ENCODE peak calls at places on chromosomes 2 and 18, in six cellular contexts. Y is K562, B is A549, S is NB4, W is HepG2, O is GM12878. C is an unnamed sample.
A peak's percentile ranks its signal among the peaks of the same experiment; 100 is the strongest.

GRCh38 chr18:40980171-40980570 is 974.9 kb upstream of the PIK3C3 start:
- DNase-seq in S (no peak), B (no peak), O (no peak), Y (no peak), W (no peak), C (no peak)

GRCh38 chr2:200814917-200815316 is 3.2 kb downstream of the BZW1 start:
- DNase-seq in W (no peak), S (peak; percentile 47), O (no peak), B (no peak), Y (no peak), C (no peak)

GRCh38 chr2:26576565-26577441 is 64.4 kb downstream of the CIB4 start:
- DNase-seq in W (no peak), Y (no peak), S (no peak), B (no peak), O (no peak), C (no peak)

GRCh38 chr2:175282300-175282699 is 100.8 kb upstream of the ATP5MC3 start:
- DNase-seq in S (peak; percentile 73), W (peak; percentile 20), B (peak; percentile 64), O (no peak), Y (peak; percentile 17), C (peak; percentile 44)

GRCh38 chr2:15738225-15738546 is 146.5 kb downstream of the DDX1 start:
- DNase-seq in O (no peak), Y (no peak), W (no peak), S (no peak), B (no peak), C (no peak)

GRCh38 chr2:231452799-231453508 is 11.3 kb downstream of the NCL start:
- DNase-seq in S (peak; percentile 67), O (no peak), W (peak; percentile 23), Y (peak; percentile 33), B (no peak), C (no peak)

GRCh38 chr18:37611623-37612279 is 46.2 kb upstream of the CELF4 start:
- DNase-seq in Y (no peak), W (no peak), O (no peak), S (no peak), B (no peak), C (no peak)

GRCh38 chr2:61135510-61135909 is 26.5 kb upstream of the C2orf74 start:
- DNase-seq in S (peak; percentile 62), O (no peak), B (no peak), Y (peak; percentile 59), W (peak; percentile 40), C (peak; percentile 58)

GRCh38 chr2:225429718-225430117 is 30.2 kb downstream of the NYAP2 start:
- DNase-seq in S (no peak), O (no peak), W (no peak), B (no peak), Y (peak; percentile 23), C (no peak)

GRCh38 chr2:219459460-219460311 is 25.0 kb downstream of the SPEG start:
- DNase-seq in W (peak; percentile 58), B (peak; percentile 75), O (no peak), Y (peak; percentile 83), S (peak; percentile 77), C (peak; percentile 38)

DNA sequence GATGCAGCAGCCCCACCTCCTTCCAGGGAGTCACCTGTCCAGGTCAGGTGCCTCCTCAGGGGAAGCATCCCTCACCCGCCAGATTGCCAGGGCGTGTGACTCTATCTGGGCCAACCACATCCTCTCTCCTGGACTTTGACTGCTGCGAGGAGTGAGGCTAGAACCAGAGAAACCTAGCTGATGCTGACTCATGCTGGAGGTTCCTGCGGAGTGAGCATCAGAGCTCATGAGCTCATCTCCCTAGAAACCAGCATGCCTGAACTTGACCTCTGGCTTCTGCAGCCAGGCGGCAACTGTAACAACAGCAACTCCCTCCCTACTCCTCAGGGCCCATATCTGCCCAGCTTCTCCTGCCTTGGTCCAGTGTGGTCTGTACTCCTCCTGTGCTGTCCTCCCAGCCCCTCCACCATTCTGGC is 28.3 kb upstream of the NT5DC4 start:
- DNase-seq in B (peak; percentile 80), S (peak; percentile 97), W (peak; percentile 96), O (peak; percentile 87), Y (peak; percentile 97), C (peak; percentile 73)
- TF ChIP-seq MYC in B (no peak), S (no peak), W (peak; percentile 72), O (no peak), Y (no peak), C (no peak)

GRCh38 chr2:140641163-140641562 is 1489.7 kb downstream of the LRP1B start:
- DNase-seq in S (no peak), Y (no peak), W (no peak), O (no peak), B (no peak), C (no peak)

GRCh38 chr2:140639628-140640027 is 1491.2 kb downstream of the LRP1B start:
- DNase-seq in Y (no peak), W (no peak), S (peak; percentile 51), O (no peak), B (no peak), C (no peak)

GRCh38 chr2:140648390-140648789 is 1482.4 kb downstream of the LRP1B start:
- DNase-seq in S (no peak), W (no peak), Y (no peak), O (no peak), B (no peak), C (no peak)

GRCh38 chr2:140643761-140644187 is 1487.0 kb downstream of the LRP1B start:
- DNase-seq in O (no peak), B (peak; percentile 25), S (no peak), Y (no peak), W (no peak), C (peak; percentile 40)
- TF ChIP-seq MAX in O (no peak), B (peak; percentile 46), S (no peak), Y (no peak), W (no peak), C (no peak)

GRCh38 chr2:3172265-3172935 is 205.2 kb downstream of the EIPR1 start:
- DNase-seq in B (no peak), W (no peak), O (no peak), S (no peak), Y (no peak), C (no peak)

GRCh38 chr2:3170792-3171455 is 206.7 kb downstream of the EIPR1 start:
- DNase-seq in W (no peak), S (no peak), B (no peak), Y (no peak), O (no peak), C (no peak)

GRCh38 chr2:3171564-3172264 is 205.9 kb downstream of the EIPR1 start:
- DNase-seq in Y (no peak), W (no peak), B (no peak), O (no peak), S (no peak), C (no peak)

GRCh38 chr2:3169106-3169870 is 208.3 kb downstream of the EIPR1 start:
- DNase-seq in O (no peak), W (no peak), B (no peak), Y (no peak), S (no peak), C (peak; percentile 29)

DNA sequence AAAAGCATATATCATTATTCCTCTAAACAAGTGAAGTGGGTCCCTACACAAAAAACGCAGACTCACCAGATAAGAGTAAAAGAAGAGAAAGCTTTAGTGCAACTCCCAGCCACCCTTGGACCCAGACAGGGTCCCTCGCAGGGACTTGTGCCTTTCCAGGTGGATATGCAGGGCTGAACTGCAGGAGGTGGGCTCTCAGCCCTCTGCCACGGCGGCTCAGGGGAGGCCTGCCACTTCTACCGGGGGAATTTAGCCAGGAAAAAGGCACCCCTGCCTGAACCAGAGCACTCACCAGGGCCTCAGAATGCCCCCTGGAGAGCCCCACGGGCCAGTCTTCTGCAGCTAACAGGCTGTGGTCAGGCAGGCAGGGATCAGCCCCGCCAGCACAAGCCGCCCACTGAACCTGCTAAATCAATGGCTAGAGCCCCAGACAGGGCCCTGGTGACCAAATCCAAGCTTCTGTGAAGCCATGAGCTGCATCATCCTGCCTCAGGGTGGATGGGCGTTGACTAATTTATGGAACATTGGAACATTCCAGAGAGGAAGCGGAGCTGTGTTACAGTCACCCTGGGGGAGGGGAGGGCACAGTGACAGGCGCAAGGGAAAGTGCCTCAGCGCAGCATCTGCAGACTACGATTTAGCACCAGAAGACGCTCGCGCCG is 209.3 kb downstream of the EIPR1 start:
- DNase-seq in W (no peak), O (no peak), Y (no peak), B (no peak), S (peak; percentile 17), C (no peak)
- TF ChIP-seq MYC in W (no peak), O (no peak), Y (no peak), B (no peak), S (no peak), C (no peak)

GRCh38 chr2:96136123-96136720 is 2.1 kb downstream of the ASTL start:
- DNase-seq in O (no peak), S (no peak), B (no peak), Y (no peak), W (no peak), C (no peak)

GRCh38 chr2:96140941-96141623 is 2.8 kb upstream of the ASTL start:
- DNase-seq in O (no peak), S (no peak), B (no peak), W (no peak), Y (no peak), C (no peak)

GRCh38 chr2:96137611-96138129 is 632 bp downstream of the ASTL start:
- DNase-seq in Y (no peak), S (no peak), O (no peak), W (no peak), B (no peak), C (no peak)

GRCh38 chr2:96139181-96139758 is 968 bp upstream of the ASTL start:
- DNase-seq in W (no peak), S (no peak), B (no peak), Y (no peak), O (no peak), C (no peak)

GRCh38 chr2:96138146-96139145 is at the start of gene ASTL:
- DNase-seq in O (no peak), S (peak; percentile 65), B (peak; percentile 31), W (peak; percentile 56), Y (peak; percentile 70), C (peak; percentile 19)
- TF ChIP-seq MAX in O (no peak), S (no peak), B (no peak), W (no peak), Y (no peak), C (no peak)

GRCh38 chr2:162086904-162087303 is 12.9 kb upstream of the DPP4 start:
- DNase-seq in S (no peak), B (no peak), W (no peak), Y (no peak), O (no peak), C (no peak)
- TF ChIP-seq MYC in S (no peak), B (no peak), W (no peak), Y (no peak), O (no peak), C (no peak)

DNA sequence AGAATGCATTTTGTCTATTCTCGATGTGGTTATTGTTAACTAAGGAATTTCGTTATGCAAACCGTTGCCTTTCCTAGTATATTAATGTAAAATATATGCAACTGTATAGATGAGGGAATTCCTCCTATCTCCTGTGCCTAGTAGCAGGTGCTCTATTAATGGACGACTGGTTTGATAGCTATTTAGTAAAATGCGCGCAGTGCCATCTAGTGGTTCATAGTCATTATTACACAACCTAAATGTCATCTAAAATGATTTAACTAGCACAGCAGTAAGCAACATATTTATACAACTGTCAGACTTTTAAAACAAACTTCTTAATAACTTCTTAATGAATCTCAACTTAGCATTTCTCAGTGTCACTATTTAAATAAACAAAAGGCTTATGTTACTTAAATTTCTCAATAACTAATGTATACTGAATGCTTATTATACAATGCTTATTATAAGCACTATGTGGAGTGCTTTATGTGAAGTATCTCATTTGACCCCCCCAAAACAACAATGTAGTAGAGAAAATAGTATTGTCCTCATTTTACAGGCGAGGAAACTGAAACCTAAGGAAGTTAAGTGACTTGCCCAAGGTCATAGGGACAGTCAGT is 77.9 kb downstream of the DTNA start:
- DNase-seq in Y (peak; percentile 69), O (peak; percentile 11), S (peak; percentile 64), W (peak; percentile 60), B (peak; percentile 25), C (peak; percentile 80)
- TF ChIP-seq MAX in Y (no peak), O (no peak), S (no peak), W (no peak), B (no peak), C (no peak)